ENCODE peak calls at places on chromosomes 7 and 10, in six cellular contexts. T is cardiac muscle cell, A is mesenchymal stem cell, G is Panc1, U is A549, I is SJSA1. S is an unnamed sample.
A peak's percentile ranks its signal among the peaks of the same experiment; 100 is the strongest.

GRCh38 chr7:35985126-35985754 is 167.8 kb upstream of the EEPD1 start:
- DNase-seq in T (peak; percentile 85), A (peak; percentile 72), G (no peak), U (peak; percentile 71), I (peak; percentile 56), S (peak; percentile 76)

GRCh38 chr10:28754930-28755718 is 77.8 kb downstream of the BAMBI start:
- DNase-seq in T (no peak), A (peak; percentile 27), G (no peak), U (no peak), I (no peak), S (no peak)

GRCh38 chr7:15555385-15555859 is 6.4 kb downstream of the AGMO start:
- DNase-seq in T (no peak), A (peak; percentile 15), G (no peak), U (no peak), I (no peak), S (peak; percentile 92)

GRCh38 chr10:51422311-51423120 is 276.9 kb downstream of the CSTF2T start:
- DNase-seq in T (peak; percentile 61), A (peak; percentile 66), G (peak; percentile 12), U (peak; percentile 13), I (peak; percentile 27), S (peak; percentile 69)

GRCh38 chr7:28879105-28879504 is 79.0 kb downstream of the TRIL start:
- DNase-seq in T (no peak), A (no peak), G (no peak), U (no peak), I (no peak), S (no peak)

GRCh38 chr7:28488061-28488791 is 75.9 kb downstream of the CREB5 start:
- DNase-seq in T (no peak), A (no peak), G (no peak), U (no peak), I (no peak), S (no peak)

GRCh38 chr10:56646301-56646700 is 285.2 kb upstream of the ZWINT start:
- DNase-seq in T (no peak), A (no peak), G (no peak), U (no peak), I (no peak), S (no peak)

GRCh38 chr10:132608511-132609195 is 71.1 kb downstream of the INPP5A start:
- DNase-seq in T (no peak), A (no peak), G (no peak), U (no peak), I (no peak), S (no peak)

GRCh38 chr7:475951-476441 is 43.6 kb downstream of the PDGFA start:
- DNase-seq in T (no peak), A (no peak), G (no peak), U (no peak), I (no peak), S (no peak)

GRCh38 chr7:132511387-132511786 is 64.9 kb downstream of the PLXNA4 start:
- DNase-seq in T (no peak), A (no peak), G (no peak), U (no peak), I (no peak), S (no peak)

GRCh38 chr10:14653271-14654161 is 121.2 kb downstream of the FAM107B start:
- DNase-seq in T (no peak), A (peak; percentile 94), G (no peak), U (peak; percentile 86), I (peak; percentile 91), S (no peak)

GRCh38 chr10:29328988-29329387 is 40.1 kb downstream of the LYZL1 start:
- DNase-seq in T (no peak), A (peak; percentile 15), G (no peak), U (no peak), I (no peak), S (no peak)

GRCh38 chr7:130409722-130410072 is 29.4 kb downstream of the CPA1 start:
- DNase-seq in T (no peak), A (no peak), G (no peak), U (no peak), I (no peak), S (no peak)

GRCh38 chr7:7642081-7642480 is 1.5 kb downstream of the UMAD1 start:
- DNase-seq in T (no peak), A (no peak), G (no peak), U (no peak), I (no peak), S (peak; percentile 70)

GRCh38 chr7:98281757-98282652 is 519 bp downstream of the BRI3 start:
- DNase-seq in T (no peak), A (no peak), G (no peak), U (no peak), I (peak; percentile 27), S (peak; percentile 53)

GRCh38 chr7:123958186-123958703 is 33.2 kb downstream of the SPAM1 start:
- DNase-seq in T (no peak), A (no peak), G (no peak), U (no peak), I (no peak), S (no peak)

GRCh38 chr7:108331971-108332370 is 124.3 kb downstream of the NRCAM start:
- DNase-seq in T (no peak), A (no peak), G (no peak), U (no peak), I (no peak), S (no peak)

GRCh38 chr10:124568858-124569622 is 107.4 kb downstream of the LHPP start:
- DNase-seq in T (no peak), A (no peak), G (no peak), U (no peak), I (no peak), S (no peak)

GRCh38 chr10:36534471-36535002 is 590.9 kb upstream of the ANKRD30A start:
- DNase-seq in T (no peak), A (peak; percentile 87), G (peak; percentile 38), U (peak; percentile 3), I (peak; percentile 17), S (no peak)

GRCh38 chr10:120386896-120387295 is 70.1 kb upstream of the PLPP4 start:
- DNase-seq in T (no peak), A (no peak), G (no peak), U (no peak), I (no peak), S (no peak)

GRCh38 chr7:13457790-13458189 is 531.7 kb downstream of the ETV1 start:
- DNase-seq in T (no peak), A (no peak), G (no peak), U (no peak), I (no peak), S (no peak)

GRCh38 chr10:63206576-63206975 is 73.4 kb downstream of the NRBF2 start:
- DNase-seq in T (no peak), A (no peak), G (no peak), U (no peak), I (no peak), S (no peak)

GRCh38 chr10:63210611-63211196 is 77.6 kb downstream of the NRBF2 start:
- DNase-seq in T (no peak), A (no peak), G (no peak), U (no peak), I (no peak), S (peak; percentile 15)

GRCh38 chr10:63206997-63207952 is 74.1 kb downstream of the NRBF2 start:
- DNase-seq in T (peak; percentile 17), A (peak; percentile 47), G (no peak), U (no peak), I (no peak), S (peak; percentile 28)

GRCh38 chr10:63208981-63209380 is 75.9 kb downstream of the NRBF2 start:
- DNase-seq in T (peak; percentile 55), A (peak; percentile 45), G (no peak), U (no peak), I (peak; percentile 36), S (no peak)

DNA sequence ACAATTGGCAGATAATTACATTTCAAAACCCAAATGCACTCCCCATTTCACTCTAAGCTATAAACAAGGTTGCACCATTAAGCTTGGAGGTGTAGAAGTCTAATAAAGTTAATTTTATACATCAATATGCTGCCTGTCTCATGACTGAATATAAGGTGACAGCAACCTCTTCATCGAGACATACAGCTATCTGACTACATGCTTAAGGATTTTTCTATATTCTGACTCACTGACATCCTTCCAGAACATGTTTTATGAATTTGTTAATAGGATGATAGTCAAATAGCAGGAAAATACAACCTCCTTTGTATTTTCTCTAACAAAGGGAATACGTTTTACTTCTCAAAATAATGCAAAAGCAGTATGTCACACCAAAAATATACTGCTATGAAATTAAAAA is 76.6 kb downstream of the NRBF2 start:
- DNase-seq in T (no peak), A (no peak), G (no peak), U (no peak), I (no peak), S (no peak)
- H3K4me1 ChIP-seq in T (peaks cover 47% of the 10 kb centered on the region), A (peaks cover 2% of the 10 kb centered on the region), G (peaks cover 6% of the 10 kb centered on the region), U (peaks cover 2% of the 10 kb centered on the region), I (peaks cover 21% of the 10 kb centered on the region), S (peaks cover 17% of the 10 kb centered on the region)

DNA sequence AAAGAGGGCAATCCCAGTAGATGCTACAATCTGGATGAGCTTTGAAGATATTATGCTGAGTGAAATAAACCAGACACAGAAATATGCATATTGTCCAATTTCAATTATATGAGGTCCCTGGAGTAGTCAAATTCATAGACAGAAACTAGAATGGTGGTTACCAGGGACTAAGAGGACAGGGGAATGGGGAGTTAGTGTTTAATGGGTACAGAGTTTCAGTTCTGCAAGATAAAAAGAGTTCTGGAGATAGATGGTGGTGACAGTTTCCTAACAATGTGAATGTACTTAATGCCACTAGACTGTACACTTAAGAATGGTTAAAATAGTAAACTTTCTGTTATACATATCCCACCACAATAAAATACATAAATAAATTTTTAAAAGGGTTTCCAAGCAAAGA is 236.6 kb downstream of the ELMO1 start:
- DNase-seq in T (no peak), A (no peak), G (no peak), U (no peak), I (no peak), S (no peak)
- H3K4me1 ChIP-seq in T (peaks cover 12% of the 10 kb centered on the region), A (no peaks in the 10 kb centered on the region), G (no peaks in the 10 kb centered on the region), U (no peaks in the 10 kb centered on the region), I (no peaks in the 10 kb centered on the region), S (no peaks in the 10 kb centered on the region)

GRCh38 chr10:44958897-44959242 is 732 bp upstream of the RASSF4 start:
- DNase-seq in T (no peak), A (no peak), G (no peak), U (no peak), I (no peak), S (no peak)

GRCh38 chr10:44960482-44961230 is 1.1 kb downstream of the RASSF4 start:
- DNase-seq in T (no peak), A (no peak), G (no peak), U (no peak), I (no peak), S (peak; percentile 61)

GRCh38 chr10:44959243-44960097 is at the start of gene RASSF4:
- DNase-seq in T (peak; percentile 95), A (peak; percentile 91), G (no peak), U (peak; percentile 89), I (peak; percentile 89), S (peak; percentile 96)

GRCh38 chr10:44961231-44961571 is 1.6 kb downstream of the RASSF4 start:
- DNase-seq in T (no peak), A (no peak), G (no peak), U (no peak), I (no peak), S (peak; percentile 42)

GRCh38 chr10:44960098-44960480 is 487 bp downstream of the RASSF4 start:
- DNase-seq in T (no peak), A (peak; percentile 45), G (no peak), U (no peak), I (no peak), S (peak; percentile 40)
- H3K4me1 ChIP-seq in T (peaks cover 64% of the 10 kb centered on the region), A (peaks cover 38% of the 10 kb centered on the region), G (peaks cover 45% of the 10 kb centered on the region), U (peaks cover 12% of the 10 kb centered on the region), I (peaks cover 74% of the 10 kb centered on the region), S (peaks cover 11% of the 10 kb centered on the region)

DNA sequence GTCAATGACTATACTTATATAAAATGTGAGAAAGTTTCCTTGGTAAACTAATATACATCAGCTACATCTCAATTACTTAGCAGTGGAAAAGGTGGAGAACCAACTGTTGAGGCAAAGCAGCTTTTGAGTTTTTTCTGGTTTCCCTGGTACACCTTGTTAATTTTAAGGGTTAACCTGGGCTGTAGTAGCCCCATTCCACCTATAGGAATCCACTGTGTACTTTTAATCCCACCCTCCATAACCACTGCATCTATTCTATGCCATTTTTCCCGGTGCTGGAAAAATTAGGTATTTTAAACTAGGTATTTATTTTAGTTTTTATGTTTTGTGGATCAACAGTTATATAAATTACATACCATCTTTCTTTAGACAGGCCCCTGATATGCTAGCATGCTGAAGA is 42.4 kb downstream of the NRBF2 start:
- DNase-seq in T (no peak), A (no peak), G (no peak), U (no peak), I (no peak), S (no peak)
- H3K4me1 ChIP-seq in T (peaks cover 31% of the 10 kb centered on the region), A (no peaks in the 10 kb centered on the region), G (no peaks in the 10 kb centered on the region), U (no peaks in the 10 kb centered on the region), I (no peaks in the 10 kb centered on the region), S (no peaks in the 10 kb centered on the region)